ENCODE peak calls at places on chromosomes 16 and 17, in nine cellular contexts. A is colonic mucosa, E is AG10803, R is GM12878, M is kidney, X is mesenchymal stem cell, S is lung, V is IMR-90, G is heart right ventricle. Z is an unnamed sample.

GRCh38 chr17:59220328-59221158 is at the start of gene GDPD1:
- DNase-seq in S (peak), E (peak), A (peak), R (peak), X (peak), G (peak), V (peak), M (peak), Z (peak)

GRCh38 chr17:45370949-45371413 is 54.2 kb upstream of the MAP3K14 start:
- DNase-seq in X (peak), V (peak), G (no peak), A (no peak), E (no peak), R (no peak), S (no peak), M (no peak), Z (peak)

GRCh38 chr16:29809031-29809747 is 2.8 kb upstream of the PRRT2 start:
- DNase-seq in R (no peak), E (no peak), V (no peak), X (no peak), A (no peak), M (peak), S (no peak), G (no peak), Z (no peak)

GRCh38 chr17:51035436-51035835 is 85.2 kb downstream of the SPAG9 start:
- DNase-seq in G (no peak), S (no peak), M (no peak), A (no peak), V (peak), R (no peak), X (peak), E (peak), Z (peak)

GRCh38 chr16:66093217-66093616 is 273.3 kb upstream of the CDH5 start:
- DNase-seq in R (no peak), A (no peak), M (no peak), E (peak), V (peak), X (peak), S (no peak), G (no peak), Z (no peak)

GRCh38 chr17:77376795-77377751 is 236.3 kb downstream of the SEC14L1 start:
- DNase-seq in M (no peak), X (no peak), V (peak), A (no peak), S (peak), G (no peak), R (no peak), E (peak), Z (no peak)

GRCh38 chr16:13909872-13910303 is 10.1 kb upstream of the ERCC4 start:
- DNase-seq in G (peak), X (no peak), V (peak), R (no peak), E (peak), M (no peak), A (no peak), S (peak), Z (peak)

GRCh38 chr16:82524939-82525338 is 101.8 kb upstream of the CDH13 start:
- DNase-seq in V (no peak), A (no peak), R (no peak), M (no peak), E (no peak), X (no peak), S (no peak), G (no peak), Z (no peak)

GRCh38 chr16:87487361-87487924 is 5.4 kb downstream of the ZCCHC14 start:
- DNase-seq in M (peak), G (no peak), R (no peak), S (peak), X (no peak), E (peak), A (peak), V (no peak), Z (peak)

GRCh38 chr16:46973457-46974324 is at the start of gene DNAJA2:
- DNase-seq in G (peak), R (peak), E (peak), X (peak), V (peak), M (peak), A (peak), S (peak), Z (peak)

GRCh38 chr16:11583171-11583570 is 3.5 kb downstream of the LITAF start:
- DNase-seq in V (peak), X (peak), A (no peak), E (peak), S (no peak), G (no peak), R (no peak), M (no peak), Z (no peak)

GRCh38 chr17:17408236-17408794 is 68.5 kb upstream of the MED9 start:
- DNase-seq in G (no peak), V (peak), E (peak), A (no peak), S (no peak), R (no peak), X (no peak), M (no peak), Z (peak)

GRCh38 chr16:22003195-22003594 is 2.3 kb upstream of the PDZD9 start:
- DNase-seq in X (no peak), G (no peak), V (no peak), A (no peak), E (no peak), R (no peak), M (no peak), S (no peak), Z (no peak)

GRCh38 chr17:73371846-73372245 is 60.0 kb upstream of the CDC42EP4 start:
- DNase-seq in G (no peak), M (no peak), R (no peak), X (no peak), S (no peak), A (no peak), V (no peak), E (no peak), Z (no peak)

GRCh38 chr16:27774779-27775178 is 224.8 kb downstream of the KATNIP start:
- DNase-seq in E (no peak), V (no peak), X (no peak), G (no peak), M (peak), S (no peak), A (no peak), R (no peak), Z (no peak)

GRCh38 chr17:15918261-15918660 is 26.7 kb upstream of the ADORA2B start:
- DNase-seq in X (no peak), R (no peak), A (no peak), G (no peak), V (no peak), M (no peak), S (no peak), E (no peak), Z (no peak)

GRCh38 chr16:28292731-28293588 is 635 bp downstream of the SBK1 start:
- DNase-seq in M (peak), S (no peak), E (no peak), X (no peak), R (no peak), V (no peak), A (no peak), G (no peak), Z (no peak)

GRCh38 chr16:67685388-67686112 is 18.9 kb downstream of the C16orf86 start:
- DNase-seq in V (no peak), S (no peak), R (no peak), E (no peak), M (no peak), A (no peak), X (no peak), G (no peak), Z (no peak)

GRCh38 chr17:19239544-19239943 is 2.4 kb downstream of the EPN2 start:
- DNase-seq in X (no peak), G (no peak), R (no peak), S (peak), M (no peak), E (peak), V (no peak), A (no peak), Z (no peak)

GRCh38 chr17:44707755-44708400 is 587 bp upstream of the DBF4B start:
- DNase-seq in V (no peak), S (no peak), A (no peak), M (no peak), X (no peak), G (no peak), R (no peak), E (no peak), Z (no peak)

GRCh38 chr16:48511071-48511540 is 98.9 kb downstream of the N4BP1 start:
- DNase-seq in E (peak), A (no peak), M (peak), X (peak), G (no peak), S (no peak), V (peak), R (no peak), Z (peak)

GRCh38 chr16:2498531-2499253 is 15.1 kb upstream of the ATP6V0C start:
- DNase-seq in X (no peak), V (no peak), A (no peak), S (peak), R (no peak), G (no peak), M (peak), E (no peak), Z (peak)

GRCh38 chr17:18381158-18381952 is 3.8 kb downstream of the EVPLL start:
- DNase-seq in X (no peak), R (no peak), M (no peak), G (no peak), V (no peak), S (no peak), A (no peak), E (no peak), Z (no peak)

GRCh38 chr16:64459402-64459801 is 662.5 kb downstream of the CDH11 start:
- DNase-seq in R (no peak), M (no peak), G (no peak), X (no peak), V (no peak), S (no peak), A (no peak), E (no peak), Z (peak)

GRCh38 chr17:62126292-62126691 is 61.2 kb upstream of the MED13 start:
- DNase-seq in E (no peak), M (no peak), X (no peak), G (no peak), S (no peak), A (no peak), R (no peak), V (no peak), Z (no peak)

GRCh38 chr17:77383613-77384608 is 243.1 kb downstream of the SEC14L1 start:
- DNase-seq in X (no peak), G (peak), E (no peak), V (no peak), S (no peak), M (no peak), A (no peak), R (no peak), Z (peak)

DNA sequence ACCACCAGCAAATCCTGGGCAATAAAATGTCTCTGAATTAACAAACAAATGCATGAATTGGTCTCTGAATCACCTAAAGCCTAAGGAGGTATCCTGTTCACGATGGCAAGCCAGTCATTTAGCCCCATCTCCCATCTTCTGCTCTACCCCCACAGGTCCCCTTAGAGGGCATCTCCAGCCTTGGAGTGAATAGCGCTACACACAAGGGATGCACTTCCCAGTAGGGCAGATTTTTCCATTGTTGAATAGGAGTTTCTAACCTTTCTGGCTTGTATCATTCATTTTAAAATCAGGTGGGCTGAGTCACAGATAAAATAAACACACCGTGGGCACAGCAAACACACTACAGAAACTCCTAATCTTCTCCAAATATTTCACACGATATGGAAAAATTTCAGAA is 201.2 kb upstream of the NOG start:
- DNase-seq in A (no peak), V (no peak), R (no peak), M (no peak), G (no peak), E (no peak), X (no peak), S (no peak), Z (no peak)
- H3K4me3 ChIP-seq in A (no peak), V (no peak), R (no peak), M (no peak), G (no peak), E (no peak), X (no peak), S (no peak), Z (no peak)

GRCh38 chr17:6994666-6995246 is 1.1 kb upstream of the ALOX12 start:
- DNase-seq in M (no peak), R (no peak), A (no peak), V (peak), X (peak), G (no peak), E (no peak), S (no peak), Z (peak)
- H3K4me3 ChIP-seq in M (no peak), R (no peak), A (no peak), V (no peak), X (no peak), G (no peak), E (no peak), S (no peak), Z (peak)

GRCh38 chr16:6926341-6926740 is 406.3 kb upstream of the RBFOX1 start:
- DNase-seq in A (no peak), V (no peak), S (no peak), M (no peak), E (no peak), X (no peak), R (no peak), G (no peak), Z (no peak)
- H3K4me3 ChIP-seq in A (no peak), V (no peak), S (no peak), M (no peak), E (no peak), X (no peak), R (no peak), G (no peak), Z (no peak)

DNA sequence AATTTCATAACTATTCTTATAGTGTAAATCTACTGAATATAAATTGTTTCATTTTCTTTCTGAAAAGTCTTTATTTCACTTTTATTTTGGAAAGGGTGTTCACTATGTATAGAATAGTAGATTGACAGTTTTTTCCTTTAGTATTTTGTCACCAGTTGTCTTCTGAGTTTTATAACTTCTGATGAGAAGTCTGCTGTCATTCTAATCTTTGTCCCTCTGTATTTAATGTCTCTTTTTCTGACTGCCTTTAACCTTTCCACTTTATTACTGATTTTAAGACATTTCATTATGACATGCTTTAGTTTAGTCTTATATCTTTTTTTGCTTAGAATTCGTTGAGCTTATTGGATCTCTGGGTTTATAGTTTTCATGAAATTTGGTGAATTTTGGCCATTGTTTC is 166.9 kb downstream of the FTO start:
- DNase-seq in V (no peak), S (no peak), G (no peak), A (no peak), R (no peak), M (no peak), E (no peak), X (no peak), Z (no peak)
- H3K4me3 ChIP-seq in V (no peak), S (no peak), G (no peak), A (no peak), R (no peak), M (no peak), E (no peak), X (no peak), Z (no peak)

GRCh38 chr17:39979021-39979660 is 1.5 kb upstream of the PSMD3 start:
- DNase-seq in A (no peak), E (peak), X (peak), R (no peak), V (peak), S (no peak), M (no peak), G (no peak), Z (peak)
- H3K4me3 ChIP-seq in A (no peak), E (no peak), X (no peak), R (peak), V (no peak), S (no peak), M (no peak), G (no peak), Z (no peak)

GRCh38 chr17:1228752-1229353 is 41.4 kb upstream of the BHLHA9 start:
- DNase-seq in S (no peak), V (no peak), X (no peak), M (no peak), E (no peak), G (no peak), R (no peak), A (no peak), Z (no peak)

GRCh38 chr17:1227917-1228751 is 42.1 kb upstream of the BHLHA9 start:
- DNase-seq in R (peak), G (peak), V (no peak), M (peak), S (no peak), X (no peak), E (no peak), A (peak), Z (no peak)

GRCh38 chr17:1231456-1231855 is 38.8 kb upstream of the BHLHA9 start:
- DNase-seq in V (no peak), M (no peak), R (no peak), E (peak), X (no peak), G (peak), A (peak), S (peak), Z (no peak)

GRCh38 chr17:1229891-1230571 is 40.2 kb upstream of the BHLHA9 start:
- DNase-seq in S (no peak), R (no peak), G (no peak), E (no peak), M (no peak), A (no peak), V (no peak), X (no peak), Z (no peak)

DNA sequence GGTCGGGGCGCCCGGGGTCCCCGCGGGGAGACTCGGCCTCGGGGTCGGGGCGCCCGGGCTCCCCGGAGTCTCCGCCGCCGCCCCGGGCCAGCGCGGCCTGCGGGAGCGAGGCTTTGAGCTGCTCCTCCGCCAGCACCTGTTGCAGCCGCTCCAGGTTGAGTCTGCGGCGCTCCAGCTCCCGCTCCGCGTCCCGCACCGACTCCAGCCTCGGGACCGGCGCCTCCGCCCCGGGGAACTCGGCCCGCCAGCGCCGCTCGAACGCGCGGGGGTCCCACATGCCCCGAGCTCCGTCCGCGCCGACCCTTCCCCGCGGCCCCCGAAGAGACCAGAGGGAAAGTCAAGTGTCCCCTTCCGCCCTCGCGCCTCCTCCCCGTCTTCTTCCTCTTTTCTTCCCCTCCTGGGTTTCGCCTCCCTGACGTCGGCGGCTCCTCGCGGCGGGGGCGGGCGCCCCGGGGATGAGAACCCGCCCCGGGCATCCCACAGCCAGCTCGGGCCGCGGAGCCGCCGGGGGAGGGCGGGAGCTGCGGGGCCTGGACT is 40.8 kb upstream of the BHLHA9 start:
- DNase-seq in G (peak), S (peak), A (peak), E (no peak), R (no peak), M (peak), X (peak), V (no peak), Z (no peak)
- H3K4me3 ChIP-seq in G (peak), S (peak), A (peak), E (peak), R (peak), M (no peak), X (peak), V (peak), Z (no peak)

DNA sequence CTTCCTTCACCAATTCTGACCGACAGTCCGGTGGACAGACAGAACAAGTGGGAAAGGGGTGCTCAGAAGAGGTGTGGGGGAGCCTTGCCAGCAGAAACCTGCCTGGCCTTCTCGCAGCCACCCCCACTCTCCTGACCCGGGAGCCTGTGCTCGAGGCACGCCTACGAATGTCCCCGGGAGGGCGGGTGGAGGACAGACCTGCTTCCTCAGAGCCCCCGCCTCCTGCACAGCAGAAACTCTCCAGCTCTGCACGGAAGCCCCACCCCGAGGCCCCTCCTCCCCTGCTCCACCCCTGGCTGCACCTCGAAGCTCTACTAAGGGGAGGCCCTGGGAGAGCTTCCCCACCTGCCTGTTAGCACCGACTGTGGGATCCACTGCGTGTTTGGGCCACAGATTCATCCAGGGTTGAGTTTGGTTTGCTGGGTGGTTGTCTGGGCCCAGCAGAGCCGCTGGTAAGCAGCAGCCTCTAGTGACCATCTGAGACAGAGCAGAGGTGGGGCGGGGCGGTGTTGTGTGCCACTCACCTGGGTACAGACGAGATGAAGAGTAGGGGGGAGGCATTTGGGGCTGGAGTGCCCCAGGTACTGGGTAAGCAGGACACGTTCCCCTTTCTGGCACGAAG is 6.2 kb downstream of the TAF1C start:
- DNase-seq in V (no peak), M (no peak), E (no peak), X (no peak), R (no peak), S (no peak), G (peak), A (no peak), Z (no peak)
- H3K4me3 ChIP-seq in V (no peak), M (no peak), E (no peak), X (no peak), R (no peak), S (no peak), G (no peak), A (no peak), Z (no peak)

GRCh38 chr17:39606434-39607056 is 1.2 kb downstream of the NEUROD2 start:
- DNase-seq in V (no peak), A (no peak), M (no peak), E (no peak), X (no peak), R (no peak), S (no peak), G (no peak), Z (no peak)
- H3K4me3 ChIP-seq in V (no peak), A (no peak), M (no peak), E (no peak), X (no peak), R (no peak), S (no peak), G (peak), Z (no peak)

GRCh38 chr16:72787130-72787518 is 260.8 kb downstream of the ZFHX3 start:
- DNase-seq in E (no peak), M (no peak), S (no peak), X (no peak), V (no peak), A (no peak), R (no peak), G (no peak), Z (no peak)
- H3K4me3 ChIP-seq in E (peak), M (peak), S (no peak), X (peak), V (peak), A (peak), R (peak), G (peak), Z (peak)

GRCh38 chr17:82753201-82753464 is 1.3 kb downstream of the TBCD start:
- DNase-seq in X (no peak), G (no peak), S (no peak), M (no peak), V (no peak), E (no peak), R (no peak), A (no peak), Z (no peak)
- H3K4me3 ChIP-seq in X (no peak), G (no peak), S (no peak), M (peak), V (peak), E (peak), R (peak), A (peak), Z (peak)

Z was measured in epithelial cell of esophagus.